ENCODE peak calls at places on chromosomes 1 and 21, in eight cellular contexts. L is OCI-LY7, R is cardiac muscle cell, B is ovary, M is psoas muscle, X is left ventricle myocardium inferior, S is PC-3, O is HCT116. Z is an unnamed sample. For H3K4me1, the result is how much of the 10 kb centered on the place peaks cover.

GRCh38 chr1:175073054-175073453 is 5.4 kb downstream of the TNN start:
- DNase-seq in L (no peak), R (no peak), B (no peak), M (no peak), X (no peak), S (no peak), O (no peak), Z (no peak)

GRCh38 chr1:37947364-37947763 is 511 bp upstream of the INPP5B start:
- DNase-seq in L (peak), R (no peak), B (no peak), M (peak), X (no peak), S (no peak), O (no peak), Z (no peak)

GRCh38 chr1:150881331-150882070 is 5.1 kb upstream of the ARNT start:
- DNase-seq in L (no peak), R (no peak), B (no peak), M (no peak), X (no peak), S (peak), O (no peak), Z (no peak)

GRCh38 chr21:25708467-25709065 is 26.1 kb downstream of the ATP5PF start:
- DNase-seq in L (peak), R (peak), B (no peak), M (no peak), X (no peak), S (peak), O (peak), Z (peak)

GRCh38 chr21:43634618-43635017 is 24.7 kb downstream of the HSF2BP start:
- DNase-seq in L (no peak), R (no peak), B (no peak), M (no peak), X (no peak), S (no peak), O (no peak), Z (no peak)

GRCh38 chr1:11598461-11598860 is 55.8 kb downstream of the FBXO2 start:
- DNase-seq in L (no peak), R (no peak), B (no peak), M (no peak), X (no peak), S (no peak), O (no peak), Z (no peak)

GRCh38 chr1:16162163-16162822 is 6.4 kb upstream of the EPHA2 start:
- DNase-seq in L (no peak), R (peak), B (no peak), M (no peak), X (no peak), S (no peak), O (no peak), Z (peak)

GRCh38 chr1:55444660-55445059 is 229.5 kb upstream of the USP24 start:
- DNase-seq in L (no peak), R (no peak), B (no peak), M (no peak), X (no peak), S (no peak), O (no peak), Z (no peak)

GRCh38 chr1:180247580-180247979 is 17.5 kb downstream of the LHX4 start:
- DNase-seq in L (no peak), R (no peak), B (no peak), M (peak), X (no peak), S (no peak), O (no peak), Z (no peak)

GRCh38 chr1:51073456-51073855 is 28.6 kb upstream of the C1orf185 start:
- DNase-seq in L (no peak), R (no peak), B (no peak), M (no peak), X (no peak), S (no peak), O (no peak), Z (no peak)

GRCh38 chr1:22208265-22208972 is 65.5 kb upstream of the WNT4 start:
- DNase-seq in L (no peak), R (no peak), B (no peak), M (peak), X (no peak), S (peak), O (no peak), Z (no peak)

GRCh38 chr1:67889940-67890567 is 56.8 kb upstream of the GNG12 start:
- DNase-seq in L (no peak), R (no peak), B (no peak), M (no peak), X (no peak), S (peak), O (peak), Z (peak)

GRCh38 chr1:111961773-111962565 is 27.5 kb downstream of the KCND3 start:
- DNase-seq in L (no peak), R (no peak), B (no peak), M (no peak), X (peak), S (no peak), O (no peak), Z (no peak)

GRCh38 chr21:39066829-39067785 is 116.1 kb downstream of the PSMG1 start:
- DNase-seq in L (no peak), R (no peak), B (no peak), M (no peak), X (no peak), S (no peak), O (no peak), Z (no peak)

GRCh38 chr1:210189426-210189825 is 43.2 kb upstream of the SERTAD4 start:
- DNase-seq in L (no peak), R (no peak), B (no peak), M (no peak), X (no peak), S (no peak), O (no peak), Z (no peak)

GRCh38 chr21:30044447-30045064 is 104.8 kb upstream of the GRIK1 start:
- DNase-seq in L (peak), R (peak), B (no peak), M (no peak), X (no peak), S (peak), O (no peak), Z (no peak)

GRCh38 chr1:154454391-154455120 is 47.5 kb upstream of the TDRD10 start:
- DNase-seq in L (no peak), R (no peak), B (no peak), M (peak), X (no peak), S (no peak), O (no peak), Z (no peak)

GRCh38 chr1:203361843-203362524 is 11.1 kb upstream of the FMOD start:
- DNase-seq in L (peak), R (no peak), B (peak), M (no peak), X (no peak), S (peak), O (no peak), Z (no peak)

GRCh38 chr1:109148838-109149555 is 35.1 kb downstream of the ELAPOR1 start:
- DNase-seq in L (no peak), R (no peak), B (no peak), M (no peak), X (no peak), S (no peak), O (no peak), Z (no peak)

GRCh38 chr1:147723691-147724323 is 36.6 kb downstream of the GJA5 start:
- DNase-seq in L (peak), R (peak), B (no peak), M (no peak), X (peak), S (peak), O (peak), Z (peak)

GRCh38 chr21:44395260-44395659 is 41.8 kb downstream of the TRPM2 start:
- DNase-seq in L (no peak), R (no peak), B (peak), M (no peak), X (no peak), S (no peak), O (no peak), Z (no peak)

GRCh38 chr1:67059331-67059730 is 5.4 kb upstream of the SLC35D1 start:
- DNase-seq in L (no peak), R (no peak), B (no peak), M (no peak), X (no peak), S (no peak), O (no peak), Z (no peak)

GRCh38 chr21:26115346-26115745 is 55.2 kb downstream of the APP start:
- DNase-seq in L (no peak), R (no peak), B (no peak), M (no peak), X (no peak), S (peak), O (no peak), Z (peak)

GRCh38 chr21:28308516-28308915 is 684.2 kb downstream of the LTN1 start:
- DNase-seq in L (no peak), R (no peak), B (no peak), M (no peak), X (no peak), S (peak), O (no peak), Z (no peak)

GRCh38 chr1:41726899-41727748 is 191.6 kb downstream of the HIVEP3 start:
- DNase-seq in L (peak), R (no peak), B (no peak), M (peak), X (peak), S (no peak), O (no peak), Z (no peak)

GRCh38 chr1:187985145-187985896 is 1156.6 kb downstream of the PLA2G4A start:
- DNase-seq in L (no peak), R (no peak), B (no peak), M (no peak), X (no peak), S (no peak), O (no peak), Z (peak)

GRCh38 chr1:228104526-228105251 is 1.6 kb upstream of the C1orf35 start:
- DNase-seq in L (no peak), R (no peak), B (no peak), M (peak), X (no peak), S (peak), O (no peak), Z (no peak)
- H3K4me3 ChIP-seq in L (no peak), R (no peak), B (no peak), M (no peak), X (no peak), S (no peak), O (no peak), Z (no peak)

GRCh38 chr1:31031330-31032143 is 34.0 kb downstream of the PUM1 start:
- DNase-seq in L (no peak), R (no peak), B (no peak), M (no peak), X (no peak), S (no peak), O (no peak), Z (no peak)
- H3K4me1 ChIP-seq in L (half or more), R (under half), B (under half), M (half or more), X (half or more), S (under half), O (under half), Z (under half)

GRCh38 chr1:93877529-93877928 is 1.5 kb downstream of the DNTTIP2 start:
- DNase-seq in L (no peak), R (no peak), B (no peak), M (no peak), X (no peak), S (no peak), O (no peak), Z (no peak)
- H3K4me3 ChIP-seq in L (peak), R (no peak), B (no peak), M (peak), X (peak), S (peak), O (peak), Z (no peak)

GRCh38 chr21:35053356-35054096 is 4.4 kb upstream of the RUNX1 start:
- DNase-seq in L (no peak), R (peak), B (no peak), M (no peak), X (no peak), S (no peak), O (no peak), Z (peak)
- H3K4me1 ChIP-seq in L (under half), R (under half), B (under half), M (under half), X (under half), S (under half), O (under half), Z (under half)

GRCh38 chr1:6961905-6962304 is 176.7 kb downstream of the CAMTA1 start:
- DNase-seq in L (no peak), R (peak), B (no peak), M (no peak), X (no peak), S (no peak), O (no peak), Z (no peak)
- H3K4me3 ChIP-seq in L (peak), R (peak), B (no peak), M (peak), X (peak), S (no peak), O (no peak), Z (no peak)

Z was measured in SJCRH30.